ENCODE peak calls at places on chromosomes 6 and 20, in five cellular contexts. One of them, this sample, is unnamed.

GRCh38 chr6:82783587-82784253 is 281.9 kb downstream of the UBE3D start:
- DNase-seq in adrenal gland: no peak
- DNase-seq in lung: no peak
- DNase-seq in mammary epithelial cell: no peak
- DNase-seq in sigmoid colon: no peak
- DNase-seq in this sample: no peak

GRCh38 chr6:162576009-162576408 is 151.6 kb downstream of the PRKN start:
- DNase-seq in mammary epithelial cell: no peak
- DNase-seq in lung: no peak
- DNase-seq in adrenal gland: no peak
- DNase-seq in sigmoid colon: no peak
- DNase-seq in this sample: no peak

GRCh38 chr6:21101694-21102093 is 491.9 kb upstream of the SOX4 start:
- DNase-seq in sigmoid colon: no peak
- DNase-seq in adrenal gland: no peak
- DNase-seq in lung: no peak
- DNase-seq in mammary epithelial cell: no peak
- DNase-seq in this sample: no peak

GRCh38 chr6:169830876-169831275 is 79.5 kb downstream of the ERMARD start:
- DNase-seq in lung: peak
- DNase-seq in sigmoid colon: no peak
- DNase-seq in adrenal gland: peak
- DNase-seq in mammary epithelial cell: peak
- DNase-seq in this sample: no peak

GRCh38 chr6:6599468-6599873 is 11.0 kb downstream of the LY86 start:
- DNase-seq in lung: no peak
- DNase-seq in adrenal gland: peak
- DNase-seq in sigmoid colon: peak
- DNase-seq in mammary epithelial cell: no peak
- DNase-seq in this sample: no peak

GRCh38 chr6:65081713-65082210 is 625.3 kb downstream of the EYS start:
- DNase-seq in mammary epithelial cell: no peak
- DNase-seq in sigmoid colon: no peak
- DNase-seq in adrenal gland: no peak
- DNase-seq in lung: no peak
- DNase-seq in this sample: no peak

GRCh38 chr6:118506071-118506638 is 41.9 kb upstream of the PLN start:
- DNase-seq in adrenal gland: no peak
- DNase-seq in sigmoid colon: no peak
- DNase-seq in lung: no peak
- DNase-seq in mammary epithelial cell: no peak
- DNase-seq in this sample: no peak

GRCh38 chr6:45132059-45132458 is 196.1 kb upstream of the RUNX2 start:
- DNase-seq in sigmoid colon: no peak
- DNase-seq in lung: no peak
- DNase-seq in mammary epithelial cell: no peak
- DNase-seq in adrenal gland: no peak
- DNase-seq in this sample: peak

GRCh38 chr6:52929321-52930164 is 20.0 kb upstream of the GSTA3 start:
- DNase-seq in lung: peak
- DNase-seq in sigmoid colon: no peak
- DNase-seq in adrenal gland: peak
- DNase-seq in mammary epithelial cell: peak
- DNase-seq in this sample: peak

GRCh38 chr6:114342086-114342825 is 567 bp downstream of the HS3ST5 start:
- DNase-seq in sigmoid colon: no peak
- DNase-seq in lung: no peak
- DNase-seq in mammary epithelial cell: peak
- DNase-seq in adrenal gland: no peak
- DNase-seq in this sample: no peak

GRCh38 chr20:62951896-62952372 is 575 bp upstream of the SLC17A9 start:
- DNase-seq in adrenal gland: no peak
- DNase-seq in mammary epithelial cell: no peak
- DNase-seq in sigmoid colon: peak
- DNase-seq in lung: no peak
- DNase-seq in this sample: no peak
- H3K4me3 ChIP-seq in adrenal gland: no peak
- H3K4me3 ChIP-seq in mammary epithelial cell: no peak
- H3K4me3 ChIP-seq in sigmoid colon: peak
- H3K4me3 ChIP-seq in lung: no peak
- H3K4me3 ChIP-seq in this sample: peak

GRCh38 chr6:156752666-156753301 is 24.4 kb upstream of the ARID1B start:
- DNase-seq in adrenal gland: peak
- DNase-seq in sigmoid colon: no peak
- DNase-seq in mammary epithelial cell: no peak
- DNase-seq in lung: no peak
- DNase-seq in this sample: no peak
- TF ChIP-seq CTCF in adrenal gland: peak
- TF ChIP-seq CTCF in sigmoid colon: no peak
- TF ChIP-seq CTCF in mammary epithelial cell: peak
- TF ChIP-seq CTCF in lung: no peak
- TF ChIP-seq CTCF in this sample: peak

DNA sequence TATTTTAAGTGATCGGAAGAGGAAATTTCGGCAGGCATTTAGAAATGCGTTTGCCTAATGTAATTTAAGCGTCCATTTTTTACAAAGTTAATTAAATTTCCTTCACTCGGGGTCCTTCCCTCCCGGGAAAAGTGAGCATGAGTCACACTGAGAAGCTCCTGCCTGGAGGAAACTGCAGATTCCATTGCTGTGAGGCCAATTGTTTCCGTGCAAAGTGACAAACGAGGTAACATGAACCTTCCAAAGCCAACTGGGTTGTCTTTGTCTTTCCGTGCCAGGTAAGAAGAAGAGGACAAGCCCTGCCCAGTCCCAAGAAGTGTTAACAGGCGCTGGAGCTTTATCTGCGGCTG is 61.2 kb upstream of the HDDC2 start:
- DNase-seq in adrenal gland: no peak
- DNase-seq in lung: no peak
- DNase-seq in mammary epithelial cell: peak
- DNase-seq in sigmoid colon: no peak
- DNase-seq in this sample: peak
- H3K4me3 ChIP-seq in adrenal gland: no peak
- H3K4me3 ChIP-seq in lung: peak
- H3K4me3 ChIP-seq in mammary epithelial cell: peak
- H3K4me3 ChIP-seq in sigmoid colon: peak
- H3K4me3 ChIP-seq in this sample: peak

GRCh38 chr20:62947532-62948300 is 4.8 kb upstream of the SLC17A9 start:
- DNase-seq in mammary epithelial cell: no peak
- DNase-seq in lung: no peak
- DNase-seq in adrenal gland: no peak
- DNase-seq in sigmoid colon: no peak
- DNase-seq in this sample: no peak

GRCh38 chr20:62945771-62946339 is 6.7 kb upstream of the SLC17A9 start:
- DNase-seq in adrenal gland: no peak
- DNase-seq in mammary epithelial cell: no peak
- DNase-seq in sigmoid colon: no peak
- DNase-seq in lung: no peak
- DNase-seq in this sample: no peak

GRCh38 chr20:62949153-62949821 is 3.2 kb upstream of the SLC17A9 start:
- DNase-seq in mammary epithelial cell: no peak
- DNase-seq in sigmoid colon: peak
- DNase-seq in adrenal gland: no peak
- DNase-seq in lung: no peak
- DNase-seq in this sample: no peak

GRCh38 chr20:62944746-62945145 is 6.8 kb downstream of the GID8 start:
- DNase-seq in adrenal gland: no peak
- DNase-seq in mammary epithelial cell: no peak
- DNase-seq in sigmoid colon: no peak
- DNase-seq in lung: no peak
- DNase-seq in this sample: no peak

GRCh38 chr20:62946918-62947317 is 5.6 kb upstream of the SLC17A9 start:
- DNase-seq in lung: no peak
- DNase-seq in mammary epithelial cell: no peak
- DNase-seq in sigmoid colon: no peak
- DNase-seq in adrenal gland: no peak
- DNase-seq in this sample: no peak
- TF ChIP-seq CTCF in lung: no peak
- TF ChIP-seq CTCF in mammary epithelial cell: no peak
- TF ChIP-seq CTCF in sigmoid colon: no peak
- TF ChIP-seq CTCF in adrenal gland: no peak
- TF ChIP-seq CTCF in this sample: no peak

GRCh38 chr6:36656441-36656840 is 22.1 kb upstream of the CDKN1A start:
- DNase-seq in adrenal gland: no peak
- DNase-seq in lung: no peak
- DNase-seq in sigmoid colon: no peak
- DNase-seq in mammary epithelial cell: peak
- DNase-seq in this sample: no peak
- H3K4me3 ChIP-seq in adrenal gland: no peak
- H3K4me3 ChIP-seq in lung: no peak
- H3K4me3 ChIP-seq in sigmoid colon: no peak
- H3K4me3 ChIP-seq in mammary epithelial cell: no peak
- H3K4me3 ChIP-seq in this sample: no peak

GRCh38 chr20:59770270-59770669 is 163.2 kb downstream of the SYCP2 start:
- DNase-seq in mammary epithelial cell: no peak
- DNase-seq in lung: no peak
- DNase-seq in adrenal gland: no peak
- DNase-seq in sigmoid colon: peak
- DNase-seq in this sample: no peak
- TF ChIP-seq CTCF in mammary epithelial cell: no peak
- TF ChIP-seq CTCF in lung: no peak
- TF ChIP-seq CTCF in adrenal gland: no peak
- TF ChIP-seq CTCF in sigmoid colon: no peak
- TF ChIP-seq CTCF in this sample: peak

DNA sequence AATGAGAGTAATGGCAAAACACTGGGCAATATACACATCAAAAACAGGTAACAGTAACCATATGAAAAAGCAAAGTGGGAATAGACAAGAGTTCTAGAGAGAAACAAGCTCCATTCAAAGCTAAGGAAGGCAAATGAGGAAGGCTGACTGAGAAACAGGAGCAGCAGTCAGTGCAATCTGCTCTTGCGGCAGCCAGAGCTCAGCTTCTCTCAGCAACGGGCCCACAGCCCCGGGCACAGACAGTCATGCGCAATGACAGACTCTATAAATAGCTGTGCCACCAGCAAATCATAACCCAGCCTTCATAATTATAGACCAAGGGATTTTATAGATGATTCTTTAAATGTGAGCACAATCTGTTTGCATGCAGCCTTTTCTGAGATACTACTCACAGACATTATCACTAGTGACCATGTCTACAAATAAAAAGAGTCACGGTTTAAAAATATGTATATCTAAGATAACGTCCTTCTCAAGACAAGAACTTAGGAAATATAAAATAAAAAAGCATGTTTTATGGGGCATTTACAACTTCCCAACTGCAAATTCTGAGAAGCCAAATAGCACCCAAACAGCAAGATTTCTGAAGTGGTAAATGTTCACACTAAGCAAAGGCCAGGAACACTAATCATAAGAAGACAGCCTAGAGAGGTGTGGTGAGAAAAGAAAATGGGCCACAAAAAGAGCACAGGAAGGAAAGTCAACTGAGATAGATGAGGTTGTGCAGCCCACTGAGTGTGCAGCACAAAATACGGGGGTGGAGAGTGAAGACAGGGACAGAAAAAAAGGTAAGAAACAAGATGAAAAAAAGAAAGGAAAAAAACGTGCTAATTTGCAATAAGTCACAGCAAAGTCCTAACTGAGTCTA is 39.9 kb upstream of the BEND6 start:
- DNase-seq in adrenal gland: no peak
- DNase-seq in sigmoid colon: no peak
- DNase-seq in lung: no peak
- DNase-seq in mammary epithelial cell: no peak
- DNase-seq in this sample: peak
- H3K4me3 ChIP-seq in adrenal gland: no peak
- H3K4me3 ChIP-seq in sigmoid colon: no peak
- H3K4me3 ChIP-seq in lung: no peak
- H3K4me3 ChIP-seq in mammary epithelial cell: no peak
- H3K4me3 ChIP-seq in this sample: no peak

GRCh38 chr6:32166411-32167061 is 2.1 kb downstream of the EGFL8 start:
- DNase-seq in mammary epithelial cell: no peak
- DNase-seq in lung: no peak
- DNase-seq in adrenal gland: no peak
- DNase-seq in sigmoid colon: no peak
- DNase-seq in this sample: no peak
- TF ChIP-seq CTCF in mammary epithelial cell: no peak
- TF ChIP-seq CTCF in lung: no peak
- TF ChIP-seq CTCF in adrenal gland: no peak
- TF ChIP-seq CTCF in sigmoid colon: no peak
- TF ChIP-seq CTCF in this sample: no peak

DNA sequence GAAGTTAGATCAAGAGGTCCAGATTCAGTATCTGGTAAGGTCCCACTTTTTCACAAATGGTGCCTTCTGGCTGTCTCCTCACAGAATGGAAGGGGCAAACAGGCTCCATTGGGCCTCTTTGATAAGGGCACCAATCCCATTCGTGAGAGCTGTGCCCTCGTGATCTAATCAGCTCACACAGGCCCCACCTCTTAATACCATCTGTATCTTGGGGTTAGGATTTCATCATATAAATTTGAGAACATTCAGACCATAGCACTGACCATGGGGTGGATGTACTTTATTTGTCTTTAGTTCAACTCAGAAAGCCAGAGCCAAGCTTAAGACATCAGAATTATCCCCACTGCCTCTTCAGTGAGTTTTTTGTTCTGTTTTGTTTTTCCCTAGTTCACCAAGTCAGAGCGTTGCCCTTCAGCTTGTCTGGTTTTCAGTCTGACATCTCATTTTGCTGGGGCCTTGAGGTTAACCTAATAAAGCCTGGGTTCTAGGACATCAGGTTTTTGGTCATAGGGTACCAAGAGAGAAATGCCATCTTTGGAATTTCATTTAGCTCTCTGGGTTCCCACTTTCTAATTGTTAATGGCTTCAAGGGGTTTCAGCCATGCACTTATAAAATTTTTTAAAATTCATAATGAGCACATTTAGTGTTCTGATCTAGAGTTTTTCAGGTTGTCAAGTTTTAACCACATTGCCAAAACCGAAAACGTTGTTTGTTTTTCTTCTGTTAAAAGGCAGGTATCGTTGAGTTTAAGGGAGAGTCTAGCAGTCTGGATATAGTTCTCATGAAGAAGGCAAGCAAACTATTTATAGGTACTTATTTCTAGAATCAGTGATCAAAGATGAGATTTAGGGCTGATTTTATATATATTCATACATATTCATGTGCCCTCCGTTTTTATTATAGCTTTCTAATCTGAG is 19.0 kb downstream of the SENP6 start:
- DNase-seq in sigmoid colon: no peak
- DNase-seq in adrenal gland: no peak
- DNase-seq in lung: no peak
- DNase-seq in mammary epithelial cell: no peak
- DNase-seq in this sample: peak
- H3K4me3 ChIP-seq in sigmoid colon: no peak
- H3K4me3 ChIP-seq in adrenal gland: no peak
- H3K4me3 ChIP-seq in lung: no peak
- H3K4me3 ChIP-seq in mammary epithelial cell: no peak
- H3K4me3 ChIP-seq in this sample: no peak

This sample was measured in fibroblast of villous mesenchyme.